ENCODE peak calls at places on chromosomes 6 and 20, in four cellular contexts. S is hypothalamus, X is hepatocyte, A is NCI-H1105. R is an unnamed sample.

GRCh38 chr20:18679020-18679419 is 91.2 kb downstream of the DTD1 start:
- DNase-seq in S (no peak), X (no peak), A (peak), R (no peak)

GRCh38 chr6:35728663-35729348 is 8.0 kb upstream of the ARMC12 start:
- DNase-seq in S (peak), X (no peak), A (no peak), R (no peak)

GRCh38 chr6:40661726-40662125 is 74.6 kb upstream of the LRFN2 start:
- DNase-seq in S (no peak), X (no peak), A (no peak), R (no peak)

GRCh38 chr6:166330612-166331011 is 11.7 kb downstream of the SFT2D1 start:
- DNase-seq in S (peak), X (peak), A (no peak), R (peak)

GRCh38 chr6:168133707-168134398 is 54.8 kb upstream of the FRMD1 start:
- DNase-seq in S (no peak), X (no peak), A (no peak), R (no peak)

GRCh38 chr6:133701633-133702331 is 187.1 kb upstream of the TCF21 start:
- DNase-seq in S (no peak), X (peak), A (no peak), R (no peak)

GRCh38 chr6:141561154-141561553 is 571.6 kb upstream of the GJE1 start:
- DNase-seq in S (no peak), X (no peak), A (no peak), R (peak)

GRCh38 chr6:71082033-71082620 is 125.3 kb upstream of the B3GAT2 start:
- DNase-seq in S (no peak), X (no peak), A (no peak), R (no peak)

GRCh38 chr6:136508701-136509387 is 41.4 kb downstream of the MAP7 start:
- DNase-seq in S (no peak), X (no peak), A (no peak), R (no peak)

GRCh38 chr6:151216812-151217211 is 23.0 kb upstream of the AKAP12 start:
- DNase-seq in S (no peak), X (no peak), A (no peak), R (no peak)

GRCh38 chr6:130602151-130602770 is 224.9 kb upstream of the SMLR1 start:
- DNase-seq in S (no peak), X (peak), A (no peak), R (no peak)

GRCh38 chr20:43451400-43451799 is 6.3 kb upstream of the SRSF6 start:
- DNase-seq in S (no peak), X (no peak), A (no peak), R (no peak)

GRCh38 chr6:43687079-43687436 is 533 bp downstream of the MRPS18A start:
- DNase-seq in S (no peak), X (no peak), A (no peak), R (no peak)

GRCh38 chr20:47230811-47231256 is 125.7 kb downstream of the ZMYND8 start:
- DNase-seq in S (no peak), X (no peak), A (no peak), R (no peak)

GRCh38 chr20:53957421-53958172 is 112.8 kb downstream of the BCAS1 start:
- DNase-seq in S (no peak), X (no peak), A (no peak), R (no peak)

GRCh38 chr6:31763617-31763940 is 1.1 kb downstream of the SAPCD1 start:
- DNase-seq in S (no peak), X (no peak), A (no peak), R (peak)

GRCh38 chr6:36753671-36754485 is 56.3 kb downstream of the RAB44 start:
- DNase-seq in S (no peak), X (no peak), A (peak), R (no peak)

GRCh38 chr6:170110201-170111140 is 180.4 kb downstream of the DLL1 start:
- DNase-seq in S (no peak), X (no peak), A (no peak), R (no peak)

GRCh38 chr6:139117734-139118133 is 17.1 kb upstream of the HECA start:
- DNase-seq in S (no peak), X (no peak), A (no peak), R (no peak)

GRCh38 chr6:105985816-105986632 is 100.1 kb upstream of the PRDM1 start:
- DNase-seq in S (no peak), X (peak), A (no peak), R (no peak)

GRCh38 chr6:37994238-37994637 is 174.7 kb downstream of the ZFAND3 start:
- DNase-seq in S (no peak), X (no peak), A (peak), R (no peak)

GRCh38 chr20:1489764-1490436 is 1.3 kb downstream of the SIRPB2 start:
- DNase-seq in S (no peak), X (no peak), A (no peak), R (no peak)

GRCh38 chr6:351867-352289 is 39.7 kb upstream of the IRF4 start:
- DNase-seq in S (no peak), X (no peak), A (no peak), R (no peak)

GRCh38 chr20:43388267-43389081 is 69.2 kb upstream of the SRSF6 start:
- DNase-seq in S (no peak), X (no peak), A (no peak), R (no peak)

GRCh38 chr6:47278545-47278944 is 31.2 kb downstream of the TNFRSF21 start:
- DNase-seq in S (no peak), X (peak), A (no peak), R (peak)

GRCh38 chr6:38460216-38460615 is 179.5 kb downstream of the BTBD9 start:
- DNase-seq in S (no peak), X (no peak), A (no peak), R (no peak)

GRCh38 chr6:109076421-109076820 is 18.2 kb downstream of the SESN1 start:
- DNase-seq in S (no peak), X (no peak), A (no peak), R (no peak)

GRCh38 chr6:133646021-133646682 is 242.8 kb upstream of the TCF21 start:
- DNase-seq in S (no peak), X (no peak), A (no peak), R (no peak)

GRCh38 chr20:45140836-45141235 is 16.6 kb upstream of the WFDC12 start:
- DNase-seq in S (no peak), X (no peak), A (no peak), R (no peak)

GRCh38 chr6:146287691-146288369 is 255.8 kb upstream of the RAB32 start:
- DNase-seq in S (no peak), X (no peak), A (no peak), R (no peak)

GRCh38 chr6:28953039-28953872 is 29.5 kb upstream of the TRIM27 start:
- DNase-seq in S (peak), X (peak), A (peak), R (peak)

GRCh38 chr6:17986656-17987575 is 519 bp downstream of the KIF13A start:
- DNase-seq in S (peak), X (peak), A (peak), R (peak)

GRCh38 chr6:106502534-106502933 is 126.8 kb downstream of the RTN4IP1 start:
- DNase-seq in S (no peak), X (no peak), A (no peak), R (no peak)

GRCh38 chr6:115485400-115485799 is 575.3 kb downstream of the FRK start:
- DNase-seq in S (no peak), X (no peak), A (peak), R (no peak)

GRCh38 chr6:96058094-96058493 is 42.3 kb downstream of the FUT9 start:
- DNase-seq in S (no peak), X (no peak), A (no peak), R (no peak)

GRCh38 chr6:30542915-30543314 is 13.4 kb downstream of the GNL1 start:
- DNase-seq in S (no peak), X (no peak), A (no peak), R (no peak)